ENCODE peak calls at places on chromosomes 11 and 22, in five cellular contexts. One of them, this sample, is unnamed.
A peak's percentile ranks its signal among the peaks of the same experiment; 100 is the strongest.

GRCh38 chr11:73521621-73522020 is 76.3 kb downstream of the FAM168A start:
- DNase-seq in T-cell: no peak
- DNase-seq in neural progenitor cell: no peak
- DNase-seq in cardiac fibroblast: no peak
- DNase-seq in tibial artery: no peak
- DNase-seq in this sample: peak; percentile 6

GRCh38 chr22:36728505-36728904 is 25.0 kb upstream of the CACNG2 start:
- DNase-seq in T-cell: no peak
- DNase-seq in neural progenitor cell: no peak
- DNase-seq in cardiac fibroblast: no peak
- DNase-seq in tibial artery: no peak
- DNase-seq in this sample: no peak

GRCh38 chr22:29308148-29308790 is 1.8 kb downstream of the GAS2L1 start:
- DNase-seq in T-cell: no peak
- DNase-seq in neural progenitor cell: no peak
- DNase-seq in cardiac fibroblast: no peak
- DNase-seq in tibial artery: peak; percentile 23
- DNase-seq in this sample: no peak

GRCh38 chr22:37244114-37244921 is at the start of gene RAC2:
- DNase-seq in T-cell: peak; percentile 86
- DNase-seq in neural progenitor cell: peak; percentile 47
- DNase-seq in cardiac fibroblast: peak; percentile 82
- DNase-seq in tibial artery: peak; percentile 56
- DNase-seq in this sample: peak; percentile 55

GRCh38 chr11:16917941-16918340 is 96.3 kb downstream of the PLEKHA7 start:
- DNase-seq in T-cell: no peak
- DNase-seq in neural progenitor cell: no peak
- DNase-seq in cardiac fibroblast: no peak
- DNase-seq in tibial artery: no peak
- DNase-seq in this sample: no peak

GRCh38 chr22:33896154-33896800 is 24.0 kb downstream of the LARGE1 start:
- DNase-seq in T-cell: no peak
- DNase-seq in neural progenitor cell: no peak
- DNase-seq in cardiac fibroblast: no peak
- DNase-seq in tibial artery: no peak
- DNase-seq in this sample: no peak

GRCh38 chr11:78808903-78809302 is 234.2 kb upstream of the NARS2 start:
- DNase-seq in T-cell: no peak
- DNase-seq in neural progenitor cell: no peak
- DNase-seq in cardiac fibroblast: no peak
- DNase-seq in tibial artery: no peak
- DNase-seq in this sample: no peak

GRCh38 chr11:45108070-45109064 is 38.1 kb upstream of the PRDM11 start:
- DNase-seq in T-cell: no peak
- DNase-seq in neural progenitor cell: no peak
- DNase-seq in cardiac fibroblast: no peak
- DNase-seq in tibial artery: no peak
- DNase-seq in this sample: no peak

GRCh38 chr11:36774603-36775002 is 176.6 kb upstream of the RAG2 start:
- DNase-seq in T-cell: no peak
- DNase-seq in neural progenitor cell: no peak
- DNase-seq in cardiac fibroblast: peak; percentile 55
- DNase-seq in tibial artery: no peak
- DNase-seq in this sample: no peak

GRCh38 chr11:1256257-1257045 is 33.6 kb downstream of the MUC5B start:
- DNase-seq in T-cell: no peak
- DNase-seq in neural progenitor cell: no peak
- DNase-seq in cardiac fibroblast: no peak
- DNase-seq in tibial artery: no peak
- DNase-seq in this sample: no peak

GRCh38 chr11:71103266-71103665 is 149.1 kb downstream of the SHANK2 start:
- DNase-seq in T-cell: no peak
- DNase-seq in neural progenitor cell: no peak
- DNase-seq in cardiac fibroblast: peak; percentile 59
- DNase-seq in tibial artery: no peak
- DNase-seq in this sample: no peak

GRCh38 chr11:68978626-68978930 is 2.2 kb downstream of the MRGPRD start:
- DNase-seq in T-cell: no peak
- DNase-seq in neural progenitor cell: no peak
- DNase-seq in cardiac fibroblast: no peak
- DNase-seq in tibial artery: no peak
- DNase-seq in this sample: no peak

GRCh38 chr11:57474017-57474750 is 13.9 kb downstream of the RTN4RL2 start:
- DNase-seq in T-cell: no peak
- DNase-seq in neural progenitor cell: no peak
- DNase-seq in cardiac fibroblast: peak; percentile 60
- DNase-seq in tibial artery: no peak
- DNase-seq in this sample: no peak

GRCh38 chr11:120205596-120206161 is 5.2 kb upstream of the OAF start:
- DNase-seq in T-cell: no peak
- DNase-seq in neural progenitor cell: no peak
- DNase-seq in cardiac fibroblast: peak; percentile 65
- DNase-seq in tibial artery: no peak
- DNase-seq in this sample: no peak

GRCh38 chr22:49754674-49755590 is 72.7 kb downstream of the BRD1 start:
- DNase-seq in T-cell: no peak
- DNase-seq in neural progenitor cell: no peak
- DNase-seq in cardiac fibroblast: no peak
- DNase-seq in tibial artery: no peak
- DNase-seq in this sample: no peak

GRCh38 chr11:120494595-120494994 is 17.0 kb upstream of the GRIK4 start:
- DNase-seq in T-cell: no peak
- DNase-seq in neural progenitor cell: no peak
- DNase-seq in cardiac fibroblast: no peak
- DNase-seq in tibial artery: no peak
- DNase-seq in this sample: no peak

This sample was measured in nephron progenitor cell.